ENCODE peak calls at places on chromosomes 12 and 14, in seven cellular contexts. W, A, F, G, Q, D and X are unnamed samples.

GRCh38 chr14:105117710-105118385 is 50.7 kb downstream of the JAG2 start:
- DNase-seq in W (no peak), G (no peak), F (no peak), D (no peak), Q (no peak), A (no peak), X (no peak)

GRCh38 chr12:13343380-13343779 is 146.9 kb downstream of the EMP1 start:
- DNase-seq in G (no peak), Q (no peak), A (no peak), W (no peak), F (no peak), D (no peak), X (no peak)

GRCh38 chr14:105378199-105378598 is 20.1 kb upstream of the TEX22 start:
- DNase-seq in A (no peak), G (no peak), D (no peak), F (no peak), Q (no peak), W (no peak), X (no peak)

GRCh38 chr12:122067966-122068365 is 10.6 kb upstream of the MLXIP start:
- DNase-seq in G (peak; percentile 17), A (no peak), W (no peak), D (no peak), Q (peak; percentile 18), F (peak; percentile 77), X (no peak)

GRCh38 chr14:71399057-71399487 is 491.8 kb downstream of the PCNX1 start:
- DNase-seq in W (peak; percentile 16), D (no peak), F (no peak), G (peak; percentile 34), Q (no peak), A (no peak), X (peak; percentile 13)

GRCh38 chr12:1546931-1547640 is 47.3 kb downstream of the FBXL14 start:
- DNase-seq in A (no peak), G (no peak), D (no peak), Q (no peak), F (no peak), W (no peak), X (no peak)

GRCh38 chr14:98210045-98210678 is 1061.8 kb downstream of the BCL11B start:
- DNase-seq in W (no peak), A (no peak), G (peak; percentile 38), D (no peak), Q (peak; percentile 38), F (no peak), X (no peak)

GRCh38 chr12:89552376-89552775 is 26.5 kb upstream of the POC1B start:
- DNase-seq in F (no peak), W (no peak), Q (no peak), G (no peak), D (no peak), A (no peak), X (no peak)

GRCh38 chr12:67482751-67483661 is 165.5 kb upstream of the DYRK2 start:
- DNase-seq in G (no peak), Q (peak; percentile 71), D (peak; percentile 45), W (peak; percentile 12), A (peak; percentile 27), F (peak; percentile 5), X (peak; percentile 84)

GRCh38 chr12:34390846-34391700 is 368.8 kb downstream of the ALG10 start:
- DNase-seq in D (no peak), W (no peak), F (no peak), A (no peak), Q (no peak), G (no peak), X (no peak)

GRCh38 chr12:49059385-49060232 is 985 bp downstream of the KMT2D start:
- DNase-seq in F (no peak), A (no peak), D (no peak), W (no peak), Q (peak; percentile 24), G (peak; percentile 14), X (no peak)

GRCh38 chr12:53942467-53942997 is 3.9 kb downstream of the HOXC13 start:
- DNase-seq in G (no peak), Q (no peak), A (no peak), F (no peak), W (no peak), D (no peak), X (no peak)

GRCh38 chr14:43792980-43793379 is 714.1 kb downstream of the FSCB start:
- DNase-seq in G (no peak), Q (no peak), A (no peak), F (no peak), D (no peak), W (no peak), X (no peak)

GRCh38 chr14:49579841-49580240 is 6.3 kb downstream of the RPS29 start:
- DNase-seq in G (no peak), D (no peak), W (no peak), A (no peak), F (no peak), Q (no peak), X (no peak)

GRCh38 chr12:12819752-12820311 is 6.7 kb downstream of the DDX47 start:
- DNase-seq in G (no peak), F (no peak), D (no peak), Q (no peak), A (no peak), W (peak; percentile 43), X (no peak)

GRCh38 chr12:22738945-22739344 is 114.0 kb downstream of the ETNK1 start:
- DNase-seq in D (no peak), W (no peak), F (no peak), A (no peak), Q (no peak), G (no peak), X (no peak)

GRCh38 chr12:102824218-102824835 is 92.7 kb downstream of the PAH start:
- DNase-seq in F (no peak), G (no peak), W (no peak), A (no peak), D (no peak), Q (no peak), X (no peak)